ENCODE peak calls at places on chromosomes 13 and 19, in ten cellular contexts. S, Y, N, A, L, O, R, J, G and T are unnamed samples. For H3K9me3, the result is how much of the 10 kb centered on the place peaks cover.

GRCh38 chr19:4375164-4375619 is 25.2 kb downstream of the SH3GL1 start:
- DNase-seq in R (no peak), A (peak), O (peak), G (no peak), L (peak), N (no peak), Y (no peak), J (no peak), S (no peak), T (peak)

GRCh38 chr19:6718741-6719539 is 1.5 kb downstream of the C3 start:
- DNase-seq in A (peak), J (peak), G (no peak), N (no peak), S (peak), Y (no peak), L (peak), R (peak), O (no peak), T (no peak)

GRCh38 chr19:52070496-52070895 is 21.9 kb upstream of the ZNF432 start:
- DNase-seq in A (no peak), J (no peak), N (no peak), R (no peak), O (no peak), G (no peak), S (peak), Y (no peak), L (peak), T (peak)

GRCh38 chr19:47097396-47098217 is 16.0 kb downstream of the ZC3H4 start:
- DNase-seq in Y (no peak), N (no peak), J (peak), A (peak), R (no peak), S (no peak), L (peak), G (no peak), O (no peak), T (no peak)

GRCh38 chr19:10226376-10227214 is 4.5 kb downstream of the S1PR2 start:
- DNase-seq in G (peak), O (peak), N (no peak), Y (no peak), A (peak), J (peak), R (no peak), S (peak), L (no peak), T (no peak)

GRCh38 chr13:112747256-112747655 is 57.4 kb downstream of the ATP11A start:
- DNase-seq in J (no peak), N (no peak), O (no peak), G (no peak), S (no peak), A (no peak), Y (no peak), R (no peak), L (no peak), T (no peak)

GRCh38 chr13:29292045-29292444 is 303.4 kb downstream of the SLC7A1 start:
- DNase-seq in Y (no peak), S (no peak), R (no peak), L (no peak), G (no peak), A (no peak), O (no peak), J (no peak), N (no peak), T (no peak)

GRCh38 chr19:54352041-54352440 is 12.7 kb downstream of the LAIR1 start:
- DNase-seq in O (no peak), R (no peak), N (no peak), G (no peak), A (no peak), Y (no peak), S (no peak), L (no peak), J (no peak), T (no peak)

GRCh38 chr13:112184261-112184660 is 117.3 kb downstream of the SOX1 start:
- DNase-seq in S (no peak), R (no peak), L (no peak), Y (no peak), G (no peak), A (no peak), O (no peak), N (no peak), J (no peak), T (no peak)

GRCh38 chr13:43397110-43397509 is 373.7 kb downstream of the DNAJC15 start:
- DNase-seq in G (no peak), S (peak), O (no peak), N (no peak), L (no peak), Y (no peak), A (no peak), R (no peak), J (no peak), T (no peak)

GRCh38 chr13:46595136-46595917 is 42.4 kb downstream of the LRCH1 start:
- DNase-seq in N (no peak), G (no peak), J (no peak), O (no peak), Y (no peak), R (no peak), A (no peak), S (no peak), L (peak), T (no peak)

GRCh38 chr13:32737111-32737571 is 150.9 kb downstream of the PDS5B start:
- DNase-seq in G (no peak), A (no peak), S (peak), J (no peak), R (peak), Y (no peak), L (no peak), N (no peak), O (no peak), T (no peak)

GRCh38 chr19:21109116-21109515 is 27.1 kb downstream of the ZNF714 start:
- DNase-seq in R (no peak), Y (no peak), N (no peak), O (no peak), A (no peak), S (peak), J (no peak), L (peak), G (no peak), T (no peak)

GRCh38 chr19:41223431-41224234 is 4.6 kb downstream of the AXL start:
- DNase-seq in L (peak), A (no peak), R (no peak), O (peak), G (no peak), J (no peak), S (peak), N (no peak), Y (peak), T (peak)

GRCh38 chr19:32831611-32832010 is 38.0 kb downstream of the SLC7A9 start:
- DNase-seq in O (no peak), J (no peak), N (no peak), Y (no peak), A (no peak), G (no peak), S (no peak), R (no peak), L (no peak), T (no peak)

GRCh38 chr13:112637017-112637801 is 49.3 kb upstream of the TUBGCP3 start:
- DNase-seq in L (no peak), S (no peak), O (no peak), G (no peak), Y (no peak), N (no peak), A (no peak), R (no peak), J (no peak), T (no peak)

GRCh38 chr19:7442423-7442822 is 46.4 kb downstream of the PEX11G start:
- DNase-seq in L (no peak), S (no peak), A (no peak), O (no peak), N (no peak), Y (no peak), G (no peak), R (no peak), J (no peak), T (no peak)

GRCh38 chr19:51713319-51714285 is 10.2 kb downstream of the HAS1 start:
- DNase-seq in Y (no peak), A (no peak), N (no peak), S (no peak), J (peak), G (no peak), R (no peak), O (no peak), L (no peak), T (no peak)

GRCh38 chr19:6362024-6362344 is 653 bp downstream of the CLPP start:
- DNase-seq in N (no peak), S (no peak), Y (no peak), A (no peak), O (no peak), J (no peak), L (no peak), R (no peak), G (no peak), T (peak)

GRCh38 chr19:54035215-54036178 is 28.2 kb downstream of the VSTM1 start:
- DNase-seq in Y (peak), J (no peak), N (no peak), S (peak), L (peak), O (no peak), A (no peak), R (no peak), G (peak), T (peak)

GRCh38 chr19:2047449-2048103 is 3.5 kb downstream of the MKNK2 start:
- DNase-seq in N (no peak), J (peak), A (peak), S (peak), G (no peak), O (peak), Y (no peak), R (no peak), L (no peak), T (peak)

GRCh38 chr13:92187378-92187989 is 789.1 kb downstream of the GPC5 start:
- DNase-seq in O (no peak), R (peak), N (no peak), J (no peak), G (no peak), A (no peak), S (peak), L (peak), Y (peak), T (no peak)

GRCh38 chr13:23928985-23929384 is 31.7 kb upstream of the C1QTNF9B start:
- DNase-seq in A (no peak), G (peak), L (peak), S (peak), R (no peak), Y (no peak), J (no peak), O (no peak), N (no peak), T (no peak)

GRCh38 chr13:23637813-23638212 is 67.6 kb downstream of the TNFRSF19 start:
- DNase-seq in G (no peak), J (peak), R (no peak), A (no peak), O (no peak), Y (no peak), S (no peak), N (no peak), L (no peak), T (no peak)

GRCh38 chr19:4506449-4507149 is 11.7 kb downstream of the PLIN4 start:
- DNase-seq in G (peak), S (peak), Y (no peak), R (no peak), L (peak), N (no peak), A (no peak), O (no peak), J (no peak), T (peak)

GRCh38 chr19:18846862-18847515 is 15.2 kb downstream of the UPF1 start:
- DNase-seq in L (peak), A (peak), Y (peak), N (peak), R (peak), O (peak), J (peak), G (peak), S (peak), T (peak)

GRCh38 chr19:18109731-18110671 is 12.4 kb downstream of the MAST3 start:
- DNase-seq in J (peak), G (no peak), Y (no peak), S (no peak), R (no peak), N (no peak), L (no peak), O (no peak), A (peak), T (peak)

GRCh38 chr19:10142701-10143375 is 23.1 kb upstream of the EIF3G start:
- DNase-seq in J (no peak), R (peak), N (peak), A (peak), L (no peak), O (no peak), S (no peak), G (no peak), Y (no peak), T (no peak)

GRCh38 chr13:47397739-47398138 is 500.9 kb upstream of the HTR2A start:
- DNase-seq in J (no peak), S (peak), R (no peak), O (no peak), G (peak), A (no peak), N (no peak), L (peak), Y (no peak), T (no peak)

GRCh38 chr19:10552596-10553053 is 8.9 kb downstream of the ATG4D start:
- DNase-seq in J (no peak), O (no peak), R (peak), A (no peak), L (no peak), Y (no peak), N (no peak), G (no peak), S (peak), T (peak)

DNA sequence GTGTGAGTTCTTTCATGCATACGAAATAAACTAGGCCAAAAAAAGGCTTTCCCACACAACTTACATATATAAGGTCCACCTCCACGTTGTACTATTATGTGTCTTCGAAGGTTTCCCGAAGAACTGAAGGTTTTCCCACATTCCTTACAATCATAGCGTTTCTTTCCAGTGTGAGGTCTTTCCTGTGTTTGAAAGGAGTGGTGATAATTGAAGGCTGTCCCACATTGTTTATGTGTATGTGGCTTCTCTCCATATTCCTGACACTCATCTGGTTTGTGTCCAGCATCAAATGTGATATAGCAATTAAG is 14.6 kb downstream of the ZNF442 start:
- DNase-seq in N (no peak), Y (no peak), L (no peak), A (no peak), O (no peak), S (peak), J (no peak), R (no peak), G (no peak), T (no peak)
- H3K9me3 ChIP-seq in N (under half), Y (half or more), L (under half), A (half or more), O (under half), S (under half), J (under half), R (under half), G (under half), T (half or more)

DNA sequence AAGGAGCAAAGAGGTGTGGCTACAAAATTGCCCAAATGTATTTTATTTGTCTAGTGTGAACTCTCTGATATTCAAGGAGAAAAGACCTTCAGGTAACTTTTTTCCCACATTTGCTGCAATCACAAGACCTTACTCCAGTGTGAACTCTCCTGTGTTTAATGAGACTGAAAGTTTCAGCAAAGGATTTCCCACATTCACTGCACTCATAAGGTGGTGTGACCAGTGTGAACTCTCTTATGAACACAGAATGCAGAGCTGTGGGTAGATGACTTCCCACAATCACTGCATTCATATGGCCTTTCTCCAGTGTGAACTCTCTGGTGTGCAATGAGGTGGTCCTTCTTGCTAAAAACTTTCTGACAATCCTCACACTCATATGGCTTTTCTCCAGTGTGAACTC is 16.4 kb downstream of the ZNF814 start:
- DNase-seq in J (no peak), G (no peak), O (no peak), Y (no peak), R (no peak), S (peak), N (no peak), L (no peak), A (no peak), T (no peak)
- H3K9me3 ChIP-seq in J (under half), G (half or more), O (under half), Y (half or more), R (under half), S (under half), N (under half), L (half or more), A (half or more), T (half or more)

GRCh38 chr13:50924025-50924424 is 14.4 kb downstream of the RNASEH2B start:
- DNase-seq in L (no peak), N (no peak), G (no peak), S (no peak), R (no peak), O (no peak), Y (no peak), A (no peak), J (no peak), T (no peak)

GRCh38 chr13:50919291-50919690 is 9.7 kb downstream of the RNASEH2B start:
- DNase-seq in Y (no peak), G (no peak), O (no peak), N (no peak), S (no peak), R (no peak), L (no peak), J (no peak), A (no peak), T (no peak)

GRCh38 chr13:50921706-50922105 is 12.1 kb downstream of the RNASEH2B start:
- DNase-seq in L (no peak), Y (no peak), N (no peak), S (no peak), J (no peak), R (no peak), O (no peak), A (no peak), G (no peak), T (no peak)

GRCh38 chr13:50928088-50928487 is 18.5 kb downstream of the RNASEH2B start:
- DNase-seq in R (no peak), S (peak), O (no peak), N (no peak), G (no peak), A (no peak), L (no peak), Y (no peak), J (no peak), T (no peak)

DNA sequence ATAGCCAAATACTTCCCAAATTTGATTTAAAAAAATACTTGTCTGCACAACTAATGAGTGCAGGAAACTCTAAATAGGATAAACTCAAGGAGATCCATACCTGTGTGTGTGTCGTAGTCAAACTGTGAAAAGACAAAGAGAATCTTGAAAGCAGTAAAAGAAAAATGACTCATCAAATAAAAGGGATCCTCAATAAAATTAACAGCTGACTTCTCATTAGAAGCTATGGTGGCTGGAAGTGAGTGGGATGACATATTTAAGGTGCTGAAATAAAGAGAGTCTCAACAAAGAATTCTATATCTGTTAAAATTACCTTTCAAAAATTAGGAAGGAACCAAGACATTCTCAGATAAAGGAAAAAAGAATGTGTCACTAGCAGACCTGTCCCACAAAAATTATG is 13.7 kb downstream of the RNASEH2B start:
- DNase-seq in L (no peak), Y (no peak), S (no peak), J (no peak), N (no peak), A (no peak), R (no peak), G (no peak), O (no peak), T (no peak)
- H3K9me3 ChIP-seq in L (under half), Y (under half), S (under half), J (under half), N (under half), A (under half), R (under half), G (under half), O (under half), T (under half)

DNA sequence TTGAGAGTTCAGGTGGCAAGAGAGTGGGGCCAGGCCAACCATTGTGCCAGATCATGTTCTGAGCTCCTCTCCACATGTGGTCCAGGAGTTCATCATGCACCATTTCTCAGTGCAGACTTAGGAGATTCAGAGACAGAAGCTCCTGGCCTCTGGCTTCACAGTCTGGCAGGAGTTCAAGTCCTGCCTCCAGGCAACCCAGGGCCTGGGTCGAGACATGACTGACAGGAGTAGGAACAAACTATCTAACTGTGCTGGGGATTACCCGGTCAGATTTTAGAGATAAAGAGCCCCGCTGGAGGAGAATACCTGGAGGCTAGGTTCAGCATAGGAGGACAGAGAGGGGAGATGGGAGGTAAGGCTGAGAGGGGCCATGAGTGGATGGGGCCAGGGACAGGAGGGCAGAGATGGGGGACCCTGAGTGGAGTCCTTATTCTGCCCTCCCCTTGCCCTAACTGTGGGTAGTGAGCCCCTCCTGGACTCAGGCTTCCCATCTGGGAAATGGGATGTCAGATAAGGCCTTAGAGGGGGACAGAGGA is 906 bp upstream of the CYP4F11 start:
- DNase-seq in A (no peak), R (no peak), L (no peak), S (no peak), J (no peak), O (no peak), N (no peak), G (no peak), Y (no peak), T (peak)
- H3K9me3 ChIP-seq in A (under half), R (under half), L (under half), S (under half), J (under half), O (under half), N (under half), G (under half), Y (under half), T (under half)

GRCh38 chr13:102017248-102017647 is 384.6 kb downstream of the FGF14 start:
- DNase-seq in O (no peak), N (no peak), G (no peak), A (no peak), S (no peak), Y (no peak), R (no peak), J (no peak), L (no peak), T (no peak)
- H3K9me3 ChIP-seq in O (under half), N (under half), G (under half), A (under half), S (under half), Y (under half), R (under half), J (under half), L (under half), T (under half)

GRCh38 chr19:42662714-42663113 is 68.0 kb upstream of the CEACAM8 start:
- DNase-seq in G (no peak), R (no peak), J (no peak), A (no peak), O (no peak), S (no peak), Y (no peak), N (no peak), L (no peak), T (no peak)
- H3K9me3 ChIP-seq in G (under half), R (under half), J (under half), A (under half), O (under half), S (under half), Y (under half), N (under half), L (under half), T (under half)

DNA sequence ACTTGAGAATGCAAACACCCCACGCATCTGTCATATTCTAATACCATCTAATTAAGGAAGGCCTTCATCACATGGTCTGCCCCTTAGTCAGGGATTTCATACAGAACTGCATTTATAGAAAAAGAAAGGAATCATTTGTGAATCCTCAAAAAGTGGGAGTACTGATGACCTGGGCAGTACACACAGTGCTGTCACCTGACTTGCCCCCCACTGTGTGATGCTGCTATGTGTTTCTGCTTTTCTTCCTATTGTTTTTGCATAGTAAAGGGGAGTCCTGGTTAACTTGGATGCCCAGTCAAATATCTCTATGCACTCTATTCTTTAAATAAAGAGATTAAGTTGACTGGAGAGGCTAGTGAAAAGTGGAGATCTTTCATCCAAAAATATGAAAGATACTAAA is 1921.2 kb upstream of the PRR20A start:
- DNase-seq in R (no peak), A (no peak), J (no peak), N (no peak), Y (no peak), L (no peak), O (no peak), G (no peak), S (no peak), T (no peak)
- H3K9me3 ChIP-seq in R (under half), A (under half), J (under half), N (under half), Y (under half), L (under half), O (under half), G (under half), S (under half), T (under half)